ENCODE peak calls at places on chromosomes 7 and 10, in ten cellular contexts. One of them, this sample, is unnamed.

GRCh38 chr10:78976825-78977760 is 91.7 kb upstream of the ZMIZ1 start:
- DNase-seq in CD4-positive, alpha-beta T cell: no peak
- DNase-seq in memory B cell: no peak
- DNase-seq in activated CD8-positive, alpha-beta memory T cell treated with anti-CD3 and anti-CD28 coated beads for 48 hours: no peak
- DNase-seq in activated B cell treated with CpG ODN at 0.5 μM for 24 hours: no peak
- DNase-seq in anterior cingulate cortex: no peak
- DNase-seq in GM23248: peak
- DNase-seq in cardiac fibroblast: no peak
- DNase-seq in astrocyte of the spinal cord: no peak
- DNase-seq in heart left ventricle: peak
- DNase-seq in this sample: no peak

GRCh38 chr7:127588697-127589482 is 679 bp downstream of the ARF5 start:
- DNase-seq in cardiac fibroblast: peak
- DNase-seq in activated CD8-positive, alpha-beta memory T cell treated with anti-CD3 and anti-CD28 coated beads for 48 hours: no peak
- DNase-seq in heart left ventricle: peak
- DNase-seq in GM23248: peak
- DNase-seq in CD4-positive, alpha-beta T cell: peak
- DNase-seq in astrocyte of the spinal cord: peak
- DNase-seq in memory B cell: no peak
- DNase-seq in anterior cingulate cortex: peak
- DNase-seq in activated B cell treated with CpG ODN at 0.5 μM for 24 hours: no peak
- DNase-seq in this sample: no peak

GRCh38 chr7:90988523-90988922 is 275.7 kb upstream of the FZD1 start:
- DNase-seq in heart left ventricle: no peak
- DNase-seq in anterior cingulate cortex: no peak
- DNase-seq in activated CD8-positive, alpha-beta memory T cell treated with anti-CD3 and anti-CD28 coated beads for 48 hours: no peak
- DNase-seq in CD4-positive, alpha-beta T cell: no peak
- DNase-seq in memory B cell: no peak
- DNase-seq in activated B cell treated with CpG ODN at 0.5 μM for 24 hours: no peak
- DNase-seq in astrocyte of the spinal cord: no peak
- DNase-seq in cardiac fibroblast: no peak
- DNase-seq in GM23248: no peak
- DNase-seq in this sample: no peak

GRCh38 chr7:28939844-28940243 is 18.3 kb downstream of the TRIL start:
- DNase-seq in heart left ventricle: no peak
- DNase-seq in cardiac fibroblast: no peak
- DNase-seq in activated B cell treated with CpG ODN at 0.5 μM for 24 hours: no peak
- DNase-seq in anterior cingulate cortex: no peak
- DNase-seq in GM23248: no peak
- DNase-seq in CD4-positive, alpha-beta T cell: no peak
- DNase-seq in astrocyte of the spinal cord: no peak
- DNase-seq in activated CD8-positive, alpha-beta memory T cell treated with anti-CD3 and anti-CD28 coated beads for 48 hours: no peak
- DNase-seq in memory B cell: no peak
- DNase-seq in this sample: no peak

GRCh38 chr10:3048114-3049019 is 19.0 kb upstream of the PFKP start:
- DNase-seq in astrocyte of the spinal cord: peak
- DNase-seq in memory B cell: no peak
- DNase-seq in CD4-positive, alpha-beta T cell: no peak
- DNase-seq in cardiac fibroblast: peak
- DNase-seq in anterior cingulate cortex: peak
- DNase-seq in activated CD8-positive, alpha-beta memory T cell treated with anti-CD3 and anti-CD28 coated beads for 48 hours: no peak
- DNase-seq in activated B cell treated with CpG ODN at 0.5 μM for 24 hours: no peak
- DNase-seq in heart left ventricle: no peak
- DNase-seq in GM23248: peak
- DNase-seq in this sample: no peak

GRCh38 chr10:16896993-16897392 is 79.8 kb upstream of the RSU1 start:
- DNase-seq in activated CD8-positive, alpha-beta memory T cell treated with anti-CD3 and anti-CD28 coated beads for 48 hours: no peak
- DNase-seq in GM23248: no peak
- DNase-seq in cardiac fibroblast: no peak
- DNase-seq in anterior cingulate cortex: no peak
- DNase-seq in memory B cell: no peak
- DNase-seq in activated B cell treated with CpG ODN at 0.5 μM for 24 hours: no peak
- DNase-seq in heart left ventricle: no peak
- DNase-seq in astrocyte of the spinal cord: no peak
- DNase-seq in CD4-positive, alpha-beta T cell: no peak
- DNase-seq in this sample: no peak

GRCh38 chr10:112471878-112472487 is 25.0 kb downstream of the VTI1A start:
- DNase-seq in cardiac fibroblast: peak
- DNase-seq in memory B cell: no peak
- DNase-seq in activated B cell treated with CpG ODN at 0.5 μM for 24 hours: no peak
- DNase-seq in heart left ventricle: no peak
- DNase-seq in anterior cingulate cortex: no peak
- DNase-seq in GM23248: peak
- DNase-seq in activated CD8-positive, alpha-beta memory T cell treated with anti-CD3 and anti-CD28 coated beads for 48 hours: no peak
- DNase-seq in CD4-positive, alpha-beta T cell: no peak
- DNase-seq in astrocyte of the spinal cord: peak
- DNase-seq in this sample: peak

GRCh38 chr10:50272531-50272930 is 21.2 kb upstream of the ASAH2 start:
- DNase-seq in anterior cingulate cortex: no peak
- DNase-seq in activated CD8-positive, alpha-beta memory T cell treated with anti-CD3 and anti-CD28 coated beads for 48 hours: no peak
- DNase-seq in CD4-positive, alpha-beta T cell: no peak
- DNase-seq in heart left ventricle: no peak
- DNase-seq in GM23248: no peak
- DNase-seq in activated B cell treated with CpG ODN at 0.5 μM for 24 hours: no peak
- DNase-seq in cardiac fibroblast: no peak
- DNase-seq in astrocyte of the spinal cord: no peak
- DNase-seq in memory B cell: no peak
- DNase-seq in this sample: no peak

GRCh38 chr10:106625761-106626160 is 538.7 kb downstream of the SORCS1 start:
- DNase-seq in activated CD8-positive, alpha-beta memory T cell treated with anti-CD3 and anti-CD28 coated beads for 48 hours: no peak
- DNase-seq in GM23248: no peak
- DNase-seq in anterior cingulate cortex: no peak
- DNase-seq in memory B cell: no peak
- DNase-seq in activated B cell treated with CpG ODN at 0.5 μM for 24 hours: no peak
- DNase-seq in astrocyte of the spinal cord: no peak
- DNase-seq in heart left ventricle: no peak
- DNase-seq in CD4-positive, alpha-beta T cell: no peak
- DNase-seq in cardiac fibroblast: no peak
- DNase-seq in this sample: no peak